ENCODE peak calls at places on chromosomes 6 and 20, in six cellular contexts. W, P, O, C, Q and U are unnamed samples.

GRCh38 chr20:17171750-17172149 is 55.1 kb upstream of the PCSK2 start:
- DNase-seq in W (no peak), Q (no peak), C (no peak), P (no peak), O (no peak), U (no peak)

GRCh38 chr6:66578362-66578761 is 871.3 kb upstream of the EYS start:
- DNase-seq in P (no peak), O (no peak), W (no peak), C (no peak), Q (no peak), U (no peak)

GRCh38 chr20:62782149-62782892 is 14.0 kb upstream of the MRGBP start:
- DNase-seq in Q (no peak), C (no peak), W (no peak), O (no peak), P (no peak), U (no peak)

GRCh38 chr6:27183082-27183832 is 64.2 kb upstream of the PRSS16 start:
- DNase-seq in Q (no peak), P (no peak), C (no peak), O (peak), W (no peak), U (no peak)

GRCh38 chr6:157966597-157966977 is 15.1 kb upstream of the SYNJ2 start:
- DNase-seq in W (no peak), P (no peak), O (no peak), C (no peak), Q (no peak), U (no peak)

GRCh38 chr6:1290805-1291204 is 21.1 kb upstream of the FOXQ1 start:
- DNase-seq in Q (no peak), C (no peak), P (no peak), W (no peak), O (no peak), U (no peak)

GRCh38 chr20:25364879-25365699 is 25.5 kb downstream of the ABHD12 start:
- DNase-seq in O (no peak), P (no peak), Q (no peak), W (no peak), C (no peak), U (no peak)

GRCh38 chr6:29447670-29448069 is 8.6 kb downstream of the OR10C1 start:
- DNase-seq in C (no peak), P (no peak), W (no peak), Q (no peak), O (no peak), U (no peak)

GRCh38 chr6:38603966-38604365 is 35.8 kb downstream of the BTBD9 start:
- DNase-seq in W (no peak), O (no peak), Q (no peak), C (peak), P (no peak), U (peak)

GRCh38 chr6:134816300-134816699 is 133.6 kb downstream of the ALDH8A1 start:
- DNase-seq in C (no peak), W (no peak), P (no peak), Q (no peak), O (no peak), U (peak)

GRCh38 chr20:56517211-56517610 is 7.3 kb upstream of the FAM209A start:
- DNase-seq in C (no peak), P (no peak), W (no peak), O (no peak), Q (no peak), U (no peak)

GRCh38 chr6:168526841-168527281 is 85.9 kb downstream of the SMOC2 start:
- DNase-seq in O (peak), W (no peak), P (no peak), Q (no peak), C (no peak), U (peak)

GRCh38 chr20:32316667-32317066 is 39.2 kb downstream of the KIF3B start:
- DNase-seq in Q (no peak), W (no peak), O (no peak), C (peak), P (no peak), U (peak)

GRCh38 chr20:23451956-23452487 is 654 bp downstream of the CST11 start:
- DNase-seq in O (no peak), C (no peak), W (no peak), Q (no peak), P (no peak), U (no peak)

GRCh38 chr6:87287251-87287650 is 35.1 kb upstream of the SMIM8 start:
- DNase-seq in Q (no peak), W (no peak), O (no peak), C (peak), P (no peak), U (no peak)

GRCh38 chr6:85669735-85670194 is 27.1 kb upstream of the SYNCRIP start:
- DNase-seq in Q (peak), C (peak), P (no peak), W (no peak), O (no peak), U (peak)

GRCh38 chr6:151096255-151096612 is 143.5 kb upstream of the AKAP12 start:
- DNase-seq in P (no peak), O (no peak), C (no peak), Q (no peak), W (no peak), U (peak)

GRCh38 chr6:43774776-43775583 is 5.0 kb downstream of the VEGFA start:
- DNase-seq in W (peak), C (peak), P (peak), O (peak), Q (peak), U (peak)

GRCh38 chr6:28209753-28210535 is 15.1 kb upstream of the ZSCAN9 start:
- DNase-seq in Q (no peak), P (no peak), W (no peak), O (no peak), C (no peak), U (no peak)

GRCh38 chr6:1015819-1016218 is 296.1 kb upstream of the FOXQ1 start:
- DNase-seq in C (no peak), W (no peak), Q (no peak), P (no peak), O (no peak), U (no peak)

GRCh38 chr20:5773589-5773988 is 23.4 kb downstream of the SHLD1 start:
- DNase-seq in Q (no peak), O (no peak), P (no peak), C (no peak), W (no peak), U (no peak)